ENCODE peak calls at places on chromosomes 4 and X, in four cellular contexts. F is HepG2, J is K562, Z is GM12878. L is an unnamed sample.

GRCh38 chrX:7170903-7171302 is 22.9 kb upstream of the PUDP start:
- DNase-seq in F (peak), J (peak), Z (no peak), L (peak)

GRCh38 chr4:763191-763810 is 57.7 kb downstream of the PCGF3 start:
- DNase-seq in F (no peak), J (no peak), Z (no peak), L (no peak)

GRCh38 chr4:153634737-153635353 is 49.2 kb upstream of the TLR2 start:
- DNase-seq in F (peak), J (peak), Z (no peak), L (no peak)

GRCh38 chr4:110087116-110087708 is 111.2 kb downstream of the ELOVL6 start:
- DNase-seq in F (no peak), J (no peak), Z (no peak), L (no peak)

GRCh38 chr4:146260521-146260920 is 46.2 kb downstream of the REELD1 start:
- DNase-seq in F (no peak), J (no peak), Z (no peak), L (no peak)

GRCh38 chr4:34953145-34953799 is 1291.0 kb downstream of the ARAP2 start:
- DNase-seq in F (peak), J (no peak), Z (no peak), L (peak)

GRCh38 chr4:23422878-23423277 is 467.0 kb downstream of the PPARGC1A start:
- DNase-seq in F (no peak), J (no peak), Z (no peak), L (no peak)

GRCh38 chr4:23923141-23923540 is 33.3 kb upstream of the PPARGC1A start:
- DNase-seq in F (no peak), J (no peak), Z (no peak), L (no peak)

GRCh38 chrX:38882894-38883620 is 81.8 kb downstream of the MID1IP1 start:
- DNase-seq in F (no peak), J (no peak), Z (no peak), L (no peak)

GRCh38 chr4:17085416-17085815 is 187.0 kb upstream of the LDB2 start:
- DNase-seq in F (no peak), J (no peak), Z (no peak), L (no peak)

GRCh38 chr4:159516556-159516955 is 413.7 kb downstream of the RAPGEF2 start:
- DNase-seq in F (no peak), J (no peak), Z (no peak), L (no peak)

GRCh38 chrX:140723251-140723650 is 13.7 kb downstream of the LINC00632 start:
- DNase-seq in F (no peak), J (no peak), Z (no peak), L (no peak)

GRCh38 chr4:11463707-11464106 is 35.0 kb upstream of the HS3ST1 start:
- DNase-seq in F (no peak), J (no peak), Z (no peak), L (no peak)
- TF ChIP-seq CBFB in F (no peak), J (no peak), Z (no peak), L (no peak)

DNA sequence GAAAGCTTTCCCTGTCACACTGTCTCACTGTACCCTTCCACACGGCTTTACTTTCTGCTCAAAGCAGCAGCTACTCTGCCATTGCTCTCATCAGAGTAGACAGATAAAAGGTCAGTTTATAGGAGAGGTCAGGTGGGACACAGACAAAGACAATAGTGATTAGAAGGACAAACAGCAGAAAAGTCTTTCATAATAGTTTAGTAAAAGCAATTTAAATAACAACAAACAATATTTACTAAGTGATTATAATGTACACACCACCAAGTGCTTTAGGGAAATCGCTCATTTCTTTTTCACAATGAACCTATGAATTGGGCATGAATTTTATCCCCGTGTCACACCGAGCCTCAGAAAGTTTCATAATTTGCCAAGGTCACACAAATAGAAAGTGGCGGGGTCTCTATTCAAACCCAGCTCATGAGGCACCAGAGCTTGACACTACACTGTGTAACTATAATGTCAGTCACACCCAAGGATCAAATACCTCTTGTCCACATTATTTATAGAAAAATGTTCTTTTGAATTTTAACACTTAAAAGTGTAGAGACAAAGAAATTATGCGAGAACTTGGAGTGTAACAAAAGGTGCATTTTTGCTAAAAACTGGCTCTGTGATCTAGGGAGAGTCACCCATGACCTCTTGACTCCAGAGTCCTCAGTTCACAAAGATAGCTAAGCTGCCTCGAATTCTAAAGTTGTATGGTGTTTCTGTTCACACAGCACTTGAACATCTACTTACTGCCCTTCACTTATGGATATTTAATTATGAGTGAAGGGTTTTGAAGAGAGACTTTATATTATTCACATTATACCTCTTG is 24.5 kb upstream of the SORBS2 start:
- DNase-seq in F (peak), J (no peak), Z (no peak), L (no peak)
- TF ChIP-seq CBFB in F (no peak), J (no peak), Z (no peak), L (no peak)

DNA sequence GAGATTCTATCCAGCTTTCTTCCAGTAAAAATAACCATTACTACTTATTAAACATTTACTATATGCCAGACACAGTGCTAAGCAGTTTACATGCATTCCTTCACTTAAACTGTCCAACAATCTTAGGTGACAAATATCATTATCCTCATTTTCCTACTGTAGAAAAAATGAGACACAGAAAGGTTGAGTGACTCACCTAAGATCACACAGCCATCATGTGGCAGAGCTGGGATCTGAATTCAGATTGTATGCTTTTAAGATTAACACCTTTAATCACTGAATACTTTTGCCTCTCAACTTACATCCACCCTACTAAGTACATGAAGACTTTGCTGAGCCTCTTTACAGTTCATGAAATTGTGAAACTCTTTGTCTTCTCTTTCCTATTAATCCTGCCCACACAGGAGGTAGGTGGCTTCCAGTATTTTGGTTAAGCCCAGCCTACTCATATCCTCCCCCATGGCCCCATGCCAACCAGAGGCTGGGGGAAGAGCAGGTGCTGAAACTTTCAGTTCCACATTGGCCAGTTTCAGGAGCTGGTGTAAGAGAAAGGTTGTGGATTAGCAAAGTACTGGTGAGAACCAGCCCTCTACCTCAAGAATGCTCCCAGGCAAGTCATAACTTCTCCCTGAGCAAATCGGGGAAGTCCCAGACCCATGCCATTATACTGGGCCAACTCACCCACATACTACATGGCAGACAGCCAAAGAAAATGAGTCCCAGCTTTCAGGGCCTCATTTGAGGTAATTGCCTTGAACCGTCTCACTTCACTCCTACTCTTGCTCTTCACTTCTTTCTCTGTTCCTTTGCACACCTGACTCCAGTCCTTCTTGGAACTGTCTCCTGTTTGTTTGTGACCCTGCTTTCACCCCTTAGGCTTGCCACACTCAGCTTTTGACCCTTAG is 211.1 kb downstream of the GUCY2F start:
- DNase-seq in F (no peak), J (no peak), Z (peak), L (no peak)
- TF ChIP-seq CBFB in F (no peak), J (no peak), Z (peak), L (no peak)

DNA sequence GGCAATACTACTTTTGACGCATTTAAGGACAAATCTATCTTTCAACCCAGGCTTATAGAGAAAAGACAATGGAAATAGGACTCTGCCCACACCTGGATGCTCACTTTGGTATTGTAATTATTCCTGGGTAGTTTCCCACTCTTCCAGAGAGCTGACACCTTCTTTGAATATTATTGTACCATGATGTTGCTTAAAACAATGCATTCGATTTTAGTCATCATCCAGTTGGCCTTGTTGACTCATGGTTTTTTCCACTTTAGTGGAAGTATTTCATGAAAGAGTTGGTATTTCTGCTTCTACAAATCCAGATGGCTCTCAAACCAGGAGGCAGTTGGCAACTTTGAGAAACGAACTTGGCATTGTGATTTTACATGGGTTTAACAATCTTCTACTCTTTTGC is 124.2 kb downstream of the ENOX2 start:
- DNase-seq in F (no peak), J (no peak), Z (no peak), L (no peak)
- TF ChIP-seq CBFB in F (no peak), J (no peak), Z (no peak), L (no peak)

GRCh38 chr4:3451956-3452355 is 10.2 kb downstream of the HGFAC start:
- DNase-seq in F (no peak), J (no peak), Z (no peak), L (no peak)
- TF ChIP-seq CBFB in F (no peak), J (no peak), Z (no peak), L (no peak)

GRCh38 chr4:108465886-108466491 is 154.4 kb upstream of the RPL34 start:
- DNase-seq in F (no peak), J (no peak), Z (no peak), L (no peak)
- TF ChIP-seq CBFB in F (no peak), J (no peak), Z (no peak), L (no peak)

DNA sequence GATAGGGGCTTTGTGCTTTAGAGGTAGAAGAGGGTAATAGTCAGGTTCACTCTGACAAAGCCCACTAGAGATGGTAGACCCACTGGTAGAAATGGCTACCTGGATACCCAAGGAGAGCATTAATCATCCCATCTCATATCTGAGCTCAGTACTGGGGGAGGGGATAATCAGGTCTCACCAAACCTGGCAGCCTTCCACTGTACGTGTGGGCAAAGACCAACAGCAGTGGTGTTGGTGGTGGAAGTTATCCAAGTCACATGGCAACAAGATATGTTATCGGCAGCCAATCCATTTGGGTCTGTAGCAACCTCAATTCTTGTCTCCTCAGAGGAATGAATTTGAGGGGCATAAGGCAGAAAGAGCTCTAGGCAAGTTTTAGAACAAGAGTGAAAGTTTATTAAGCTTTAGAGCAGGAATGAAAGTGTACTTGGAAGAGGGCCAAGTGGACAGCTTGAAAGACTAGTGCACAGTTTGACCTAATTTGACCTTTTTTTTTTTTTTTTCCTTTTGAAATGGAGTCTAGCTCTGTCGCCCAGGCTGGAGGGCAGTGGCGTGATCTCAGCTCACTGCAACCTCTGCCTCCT is 67.0 kb upstream of the CXCL13 start:
- DNase-seq in F (peak), J (no peak), Z (no peak), L (no peak)
- TF ChIP-seq CBFB in F (no peak), J (no peak), Z (no peak), L (no peak)

L was measured in WTC11.